ENCODE peak calls at places on chromosomes 6 and 20, in seven cellular contexts. G, S, Z, B, Y, T and R are unnamed samples.

GRCh38 chr20:52447232-52447566 is 255.6 kb upstream of the ZFP64 start:
- DNase-seq in Z (no peak), S (no peak), Y (no peak), T (no peak), B (no peak), G (no peak), R (no peak)

GRCh38 chr6:84763397-84764331 is 734 bp downstream of the TBX18 start:
- DNase-seq in Z (no peak), G (no peak), T (no peak), B (peak; percentile 76), Y (peak; percentile 75), S (no peak), R (no peak)

GRCh38 chr6:87923389-87924050 is 124.1 kb upstream of the SPACA1 start:
- DNase-seq in S (no peak), G (no peak), T (no peak), Y (no peak), Z (no peak), B (no peak), R (no peak)

GRCh38 chr6:12957321-12958051 is 240.9 kb downstream of the PHACTR1 start:
- DNase-seq in Z (peak; percentile 60), G (peak; percentile 31), Y (peak; percentile 60), T (peak; percentile 65), S (no peak), B (peak; percentile 36), R (no peak)

GRCh38 chr6:117440558-117441525 is 15.1 kb upstream of the ROS1 start:
- DNase-seq in G (no peak), B (no peak), T (no peak), S (no peak), Y (peak; percentile 76), Z (no peak), R (peak; percentile 97)

GRCh38 chr20:13462091-13462490 is 176.6 kb downstream of the TASP1 start:
- DNase-seq in T (no peak), B (no peak), S (no peak), Y (no peak), Z (no peak), G (no peak), R (no peak)

GRCh38 chr6:31350551-31350950 is 6.4 kb downstream of the HLA-B start:
- DNase-seq in T (no peak), G (no peak), B (no peak), Z (no peak), Y (no peak), S (no peak), R (no peak)

GRCh38 chr20:44087051-44087856 is 99.7 kb downstream of the JPH2 start:
- DNase-seq in T (no peak), Z (no peak), S (no peak), B (no peak), G (no peak), Y (no peak), R (no peak)

GRCh38 chr6:24613361-24614047 is 32.5 kb downstream of the KIAA0319 start:
- DNase-seq in Z (no peak), B (no peak), S (no peak), T (no peak), Y (no peak), G (no peak), R (no peak)

GRCh38 chr6:127737768-127738167 is 160.8 kb downstream of the C6orf58 start:
- DNase-seq in S (no peak), T (no peak), G (no peak), Z (no peak), B (no peak), Y (no peak), R (peak; percentile 1)

GRCh38 chr20:53621482-53622246 is 28.0 kb upstream of the ZNF217 start:
- DNase-seq in B (peak; percentile 50), S (no peak), G (peak; percentile 75), T (no peak), Z (no peak), Y (peak; percentile 76), R (peak; percentile 62)

GRCh38 chr6:4678506-4679300 is 97.5 kb upstream of the CDYL start:
- DNase-seq in Z (no peak), B (no peak), G (no peak), T (no peak), S (no peak), Y (no peak), R (no peak)

GRCh38 chr6:10465633-10466499 is 51.0 kb upstream of the TFAP2A start:
- DNase-seq in T (no peak), Z (no peak), G (peak; percentile 1), S (no peak), B (peak; percentile 87), Y (peak; percentile 41), R (no peak)

GRCh38 chr6:151374024-151374423 is 17.3 kb downstream of the ZBTB2 start:
- DNase-seq in Y (no peak), G (no peak), B (no peak), T (no peak), Z (no peak), S (no peak), R (no peak)

GRCh38 chr6:110756817-110757216 is 58.5 kb downstream of the CDK19 start:
- DNase-seq in G (no peak), S (no peak), B (no peak), T (no peak), Z (no peak), Y (no peak), R (no peak)

GRCh38 chr6:27948237-27948636 is 8.8 kb upstream of the OR2B6 start:
- DNase-seq in T (no peak), Y (no peak), Z (no peak), B (no peak), S (no peak), G (no peak), R (no peak)

GRCh38 chr20:38726849-38727601 is 2.7 kb downstream of the SLC32A1 start:
- DNase-seq in S (peak; percentile 16), B (peak; percentile 69), G (no peak), Y (no peak), T (no peak), Z (no peak), R (no peak)

GRCh38 chr6:105739764-105740163 is 336.9 kb upstream of the PREP start:
- DNase-seq in T (no peak), Z (no peak), S (no peak), G (no peak), Y (no peak), B (no peak), R (no peak)

GRCh38 chr20:44651507-44652373 is at the start of gene ADA:
- DNase-seq in Y (peak; percentile 73), B (peak; percentile 58), T (no peak), S (peak; percentile 37), Z (no peak), G (no peak), R (no peak)

GRCh38 chr6:162468326-162468725 is 259.2 kb downstream of the PRKN start:
- DNase-seq in B (no peak), Z (no peak), Y (peak; percentile 6), T (no peak), G (peak; percentile 63), S (no peak), R (no peak)

GRCh38 chr6:124056884-124057283 is 253.2 kb downstream of the NKAIN2 start:
- DNase-seq in S (no peak), B (no peak), Z (no peak), T (no peak), G (no peak), Y (no peak), R (no peak)

GRCh38 chr6:149897015-149897697 is 757 bp downstream of the RAET1E start:
- DNase-seq in Z (peak; percentile 69), S (no peak), G (peak; percentile 86), T (no peak), Y (peak; percentile 97), B (no peak), R (no peak)

GRCh38 chr6:45448417-45449389 is 71.0 kb upstream of the SUPT3H start:
- DNase-seq in S (no peak), G (no peak), Z (no peak), Y (peak; percentile 14), B (no peak), T (no peak), R (no peak)

GRCh38 chr20:21360686-21361085 is 36.6 kb downstream of the NKX2-4 start:
- DNase-seq in Z (no peak), B (peak; percentile 82), S (no peak), Y (no peak), G (no peak), T (no peak), R (no peak)

GRCh38 chr20:43558412-43559146 is at the start of gene SGK2:
- DNase-seq in B (no peak), Z (no peak), T (no peak), G (no peak), Y (peak; percentile 21), S (no peak), R (no peak)

GRCh38 chr20:64064145-64064698 is 1.2 kb downstream of the TCEA2 start:
- DNase-seq in T (no peak), G (no peak), S (no peak), Z (no peak), Y (peak; percentile 88), B (no peak), R (no peak)

GRCh38 chr20:46207783-46208182 is 89.7 kb downstream of the CD40 start:
- DNase-seq in T (no peak), B (no peak), Y (no peak), S (no peak), G (no peak), Z (no peak), R (no peak)

GRCh38 chr6:45571159-45571558 is 193.4 kb upstream of the SUPT3H start:
- DNase-seq in B (no peak), G (no peak), S (no peak), Y (no peak), T (no peak), Z (no peak), R (no peak)

GRCh38 chr6:32855467-32856174 is 1.6 kb downstream of the PSMB9 start:
- DNase-seq in Z (no peak), Y (no peak), S (no peak), B (no peak), T (no peak), G (no peak), R (no peak)

GRCh38 chr6:138107752-138108592 is 753 bp upstream of the PERP start:
- DNase-seq in B (no peak), G (no peak), T (no peak), Y (no peak), Z (no peak), S (no peak), R (no peak)

GRCh38 chr6:26411751-26412150 is 9.7 kb downstream of the BTN3A1 start:
- DNase-seq in T (no peak), Y (peak; percentile 12), B (peak; percentile 46), G (no peak), S (no peak), Z (no peak), R (no peak)

GRCh38 chr20:25273046-25273445 is 25.2 kb downstream of the PYGB start:
- DNase-seq in G (no peak), S (no peak), Y (no peak), B (no peak), Z (no peak), T (no peak), R (no peak)

GRCh38 chr6:143596857-143597256 is 80.9 kb upstream of the PHACTR2 start:
- DNase-seq in Y (peak; percentile 79), Z (no peak), G (no peak), B (no peak), S (no peak), T (no peak), R (no peak)

GRCh38 chr20:37345339-37346231 is at the start of gene SRC:
- DNase-seq in Y (peak; percentile 86), G (peak; percentile 16), S (peak; percentile 49), Z (no peak), B (peak; percentile 48), T (peak; percentile 12), R (no peak)

GRCh38 chr6:112258636-112259336 is 4.4 kb upstream of the LAMA4 start:
- DNase-seq in Y (no peak), S (no peak), G (no peak), B (no peak), Z (no peak), T (no peak), R (no peak)